ENCODE peak calls at places on chromosomes 7 and 10, in four cellular contexts. F, P, T and I are unnamed samples.

GRCh38 chr7:43535810-43536585 is 46.9 kb upstream of the STK17A start:
- DNase-seq in T (no peak), P (no peak), F (no peak), I (no peak)

GRCh38 chr7:44377681-44378421 is 52.5 kb upstream of the CAMK2B start:
- DNase-seq in F (no peak), T (no peak), P (no peak), I (no peak)

GRCh38 chr10:35641430-35642015 is 573 bp downstream of the FZD8 start:
- DNase-seq in P (no peak), T (no peak), F (no peak), I (no peak)

GRCh38 chr7:139798221-139798620 is 20.4 kb upstream of the HIPK2 start:
- DNase-seq in T (no peak), F (no peak), P (no peak), I (no peak)

GRCh38 chr7:151626422-151627115 is 106.9 kb upstream of the RHEB start:
- DNase-seq in T (no peak), F (no peak), P (no peak), I (no peak)

GRCh38 chr10:76444034-76444800 is 1012.8 kb downstream of the LRMDA start:
- DNase-seq in T (no peak), F (no peak), P (no peak), I (no peak)

GRCh38 chr7:28410628-28411578 is 1.4 kb upstream of the CREB5 start:
- DNase-seq in F (peak; percentile 76), T (no peak), P (no peak), I (peak; percentile 49)

GRCh38 chr10:44944354-44944753 is 15.2 kb upstream of the RASSF4 start:
- DNase-seq in T (no peak), P (no peak), F (no peak), I (no peak)

GRCh38 chr10:114290038-114290437 is 51.0 kb downstream of the VWA2 start:
- DNase-seq in F (no peak), T (no peak), P (peak; percentile 37), I (no peak)

GRCh38 chr10:52280051-52280450 is 34.0 kb upstream of the DKK1 start:
- DNase-seq in P (no peak), T (no peak), F (peak; percentile 44), I (no peak)

GRCh38 chr7:139047970-139048369 is 12.1 kb upstream of the ZC3HAV1L start:
- DNase-seq in F (no peak), T (no peak), P (no peak), I (no peak)

GRCh38 chr7:47045169-47045568 is 536.7 kb downstream of the TNS3 start:
- DNase-seq in F (peak; percentile 17), P (no peak), T (no peak), I (no peak)

GRCh38 chr10:99394256-99394655 is 36.2 kb downstream of the GOT1 start:
- DNase-seq in F (no peak), T (no peak), P (no peak), I (no peak)

GRCh38 chr10:132703305-132704007 is 82.5 kb downstream of the NKX6-2 start:
- DNase-seq in T (no peak), P (peak; percentile 21), F (no peak), I (peak; percentile 21)

GRCh38 chr7:47885309-47886000 is 62.8 kb downstream of the PKD1L1 start:
- DNase-seq in T (no peak), F (no peak), P (no peak), I (no peak)

GRCh38 chr10:62384057-62384446 is 9.9 kb downstream of the ZNF365 start:
- DNase-seq in P (no peak), T (peak; percentile 92), F (peak; percentile 31), I (no peak)

GRCh38 chr7:2931034-2931415 is 86.9 kb upstream of the GNA12 start:
- DNase-seq in T (no peak), F (no peak), P (peak; percentile 39), I (peak; percentile 28)

GRCh38 chr7:132191418-132191817 is 384.9 kb downstream of the PLXNA4 start:
- DNase-seq in T (no peak), P (no peak), F (peak; percentile 76), I (no peak)

GRCh38 chr10:124522903-124523260 is 61.3 kb downstream of the LHPP start:
- DNase-seq in T (no peak), F (peak; percentile 12), P (no peak), I (peak; percentile 50)

GRCh38 chr7:132577206-132578049 is 1.2 kb upstream of the PLXNA4 start:
- DNase-seq in F (peak; percentile 74), T (no peak), P (peak; percentile 76), I (no peak)

GRCh38 chr7:73518470-73518869 is 3.6 kb downstream of the BAZ1B start:
- DNase-seq in T (no peak), F (no peak), P (peak; percentile 18), I (peak; percentile 13)

GRCh38 chr7:6256709-6257535 is 15.5 kb downstream of the CYTH3 start:
- DNase-seq in F (no peak), T (no peak), P (no peak), I (peak; percentile 54)

GRCh38 chr10:132111121-132111731 is 45.5 kb downstream of the JAKMIP3 start:
- DNase-seq in F (no peak), P (no peak), T (no peak), I (peak; percentile 35)

GRCh38 chr7:889391-889790 is 13.0 kb downstream of the GET4 start:
- DNase-seq in F (no peak), T (no peak), P (no peak), I (no peak)

GRCh38 chr7:891291-891690 is 14.9 kb downstream of the GET4 start:
- DNase-seq in T (no peak), F (no peak), P (no peak), I (no peak)

GRCh38 chr7:889025-889390 is 12.7 kb downstream of the GET4 start:
- DNase-seq in F (no peak), T (no peak), P (no peak), I (no peak)

GRCh38 chr7:891805-892204 is 15.5 kb downstream of the GET4 start:
- DNase-seq in F (no peak), T (no peak), P (no peak), I (no peak)

GRCh38 chr7:890868-891267 is 14.5 kb downstream of the GET4 start:
- DNase-seq in F (no peak), P (no peak), T (no peak), I (no peak)
- H3K27ac ChIP-seq in F (no peak overlapping the region), P (no peak overlapping the region), T (no peak overlapping the region), I (no peak overlapping the region)

GRCh38 chr10:5040010-5040635 is 36.5 kb upstream of the AKR1C2 start:
- DNase-seq in T (no peak), F (no peak), P (no peak), I (no peak)
- TF ChIP-seq CTCF in T (no peak), F (no peak), P (no peak), I (no peak)

GRCh38 chr10:57222129-57222528 is 861.1 kb upstream of the ZWINT start:
- DNase-seq in T (no peak), F (no peak), P (no peak), I (no peak)
- H3K27ac ChIP-seq in T (no peak overlapping the region), F (no peak overlapping the region), P (no peak overlapping the region), I (no peak overlapping the region)

GRCh38 chr7:41047192-41047591 is 655.7 kb downstream of the INHBA start:
- DNase-seq in F (no peak), T (no peak), P (no peak), I (no peak)

GRCh38 chr7:41046778-41047177 is 656.1 kb downstream of the INHBA start:
- DNase-seq in F (no peak), P (no peak), T (no peak), I (no peak)

GRCh38 chr7:41047789-41048191 is 655.1 kb downstream of the INHBA start:
- DNase-seq in F (no peak), T (no peak), P (no peak), I (no peak)

GRCh38 chr7:41046221-41046761 is 656.6 kb downstream of the INHBA start:
- DNase-seq in T (no peak), P (no peak), F (no peak), I (no peak)

GRCh38 chr7:41045556-41046123 is 657.2 kb downstream of the INHBA start:
- DNase-seq in T (peak; percentile 32), F (peak; percentile 18), P (no peak), I (peak; percentile 64)
- TF ChIP-seq CTCF in T (peak; percentile 65), F (peak; percentile 23), P (peak; percentile 34), I (peak; percentile 38)

GRCh38 chr7:142620375-142620774 is 128.9 kb upstream of the PRSS1 start:
- DNase-seq in F (no peak), T (no peak), P (no peak), I (no peak)
- H3K27ac ChIP-seq in F (no peak overlapping the region), T (no peak overlapping the region), P (no peak overlapping the region), I (no peak overlapping the region)

GRCh38 chr10:73774637-73775036 is 7.2 kb upstream of the CHCHD1 start:
- DNase-seq in F (peak; percentile 53), T (no peak), P (no peak), I (no peak)
- TF ChIP-seq CTCF in F (no peak), T (no peak), P (no peak), I (no peak)